ENCODE peak calls at places on chromosomes 5 and 9, in five cellular contexts. One of them, this sample, is unnamed.
A peak's percentile ranks its signal among the peaks of the same experiment; 100 is the strongest.

GRCh38 chr9:75889977-75890540 is 414 bp upstream of the PCSK5 start:
- DNase-seq in WERI-Rb-1: peak; percentile 16
- DNase-seq in suprapubic skin: peak; percentile 81
- DNase-seq in brain microvascular endothelial cell: peak; percentile 75
- DNase-seq in HCT116: no peak
- DNase-seq in this sample: peak; percentile 83

GRCh38 chr5:431001-431710 is 11.8 kb upstream of the EXOC3 start:
- DNase-seq in WERI-Rb-1: peak; percentile 87
- DNase-seq in suprapubic skin: no peak
- DNase-seq in brain microvascular endothelial cell: peak; percentile 34
- DNase-seq in HCT116: peak; percentile 23
- DNase-seq in this sample: no peak

GRCh38 chr5:107670028-107670926 is 460 bp downstream of the EFNA5 start:
- DNase-seq in suprapubic skin: peak; percentile 71
- DNase-seq in HCT116: no peak
- DNase-seq in WERI-Rb-1: peak; percentile 49
- DNase-seq in brain microvascular endothelial cell: peak; percentile 20
- DNase-seq in this sample: no peak

GRCh38 chr5:110054240-110054639 is 364.5 kb downstream of the MAN2A1 start:
- DNase-seq in HCT116: peak; percentile 1
- DNase-seq in WERI-Rb-1: no peak
- DNase-seq in brain microvascular endothelial cell: peak; percentile 81
- DNase-seq in suprapubic skin: peak; percentile 56
- DNase-seq in this sample: no peak

GRCh38 chr5:1557114-1557873 is 33.5 kb upstream of the LPCAT1 start:
- DNase-seq in suprapubic skin: no peak
- DNase-seq in HCT116: no peak
- DNase-seq in WERI-Rb-1: no peak
- DNase-seq in brain microvascular endothelial cell: no peak
- DNase-seq in this sample: peak; percentile 34

GRCh38 chr9:14212116-14212515 is 101.8 kb downstream of the NFIB start:
- DNase-seq in HCT116: no peak
- DNase-seq in suprapubic skin: no peak
- DNase-seq in WERI-Rb-1: no peak
- DNase-seq in brain microvascular endothelial cell: no peak
- DNase-seq in this sample: no peak

GRCh38 chr9:37379835-37380234 is 42.7 kb upstream of the GRHPR start:
- DNase-seq in WERI-Rb-1: no peak
- DNase-seq in suprapubic skin: no peak
- DNase-seq in HCT116: no peak
- DNase-seq in brain microvascular endothelial cell: no peak
- DNase-seq in this sample: no peak

GRCh38 chr9:18421391-18421790 is 52.6 kb upstream of the ADAMTSL1 start:
- DNase-seq in suprapubic skin: no peak
- DNase-seq in brain microvascular endothelial cell: no peak
- DNase-seq in WERI-Rb-1: no peak
- DNase-seq in HCT116: no peak
- DNase-seq in this sample: no peak

GRCh38 chr5:85049020-85049419 is 664.3 kb upstream of the EDIL3 start:
- DNase-seq in suprapubic skin: no peak
- DNase-seq in brain microvascular endothelial cell: peak; percentile 55
- DNase-seq in HCT116: peak; percentile 8
- DNase-seq in WERI-Rb-1: peak; percentile 16
- DNase-seq in this sample: no peak

GRCh38 chr5:37665272-37665671 is 174.6 kb downstream of the GDNF start:
- DNase-seq in brain microvascular endothelial cell: peak; percentile 43
- DNase-seq in suprapubic skin: no peak
- DNase-seq in WERI-Rb-1: no peak
- DNase-seq in HCT116: no peak
- DNase-seq in this sample: no peak

GRCh38 chr9:109385499-109385898 is 64.6 kb upstream of the EPB41L4B start:
- DNase-seq in HCT116: no peak
- DNase-seq in WERI-Rb-1: no peak
- DNase-seq in suprapubic skin: no peak
- DNase-seq in brain microvascular endothelial cell: no peak
- DNase-seq in this sample: no peak

GRCh38 chr5:169610606-169611005 is 26.5 kb upstream of the DOCK2 start:
- DNase-seq in suprapubic skin: no peak
- DNase-seq in HCT116: no peak
- DNase-seq in WERI-Rb-1: no peak
- DNase-seq in brain microvascular endothelial cell: no peak
- DNase-seq in this sample: no peak

GRCh38 chr5:128579111-128579510 is 41.1 kb upstream of the FBN2 start:
- DNase-seq in suprapubic skin: no peak
- DNase-seq in WERI-Rb-1: no peak
- DNase-seq in brain microvascular endothelial cell: no peak
- DNase-seq in HCT116: no peak
- DNase-seq in this sample: no peak

GRCh38 chr5:139272471-139273321 is 20.8 kb upstream of the MATR3 start:
- DNase-seq in WERI-Rb-1: no peak
- DNase-seq in HCT116: no peak
- DNase-seq in suprapubic skin: no peak
- DNase-seq in brain microvascular endothelial cell: peak; percentile 28
- DNase-seq in this sample: no peak

GRCh38 chr5:122076669-122077450 is 1.2 kb downstream of the LOX start:
- DNase-seq in HCT116: no peak
- DNase-seq in WERI-Rb-1: peak; percentile 90
- DNase-seq in suprapubic skin: peak; percentile 88
- DNase-seq in brain microvascular endothelial cell: peak; percentile 84
- DNase-seq in this sample: peak; percentile 85

GRCh38 chr5:54526604-54527359 is 9.2 kb downstream of the SNX18 start:
- DNase-seq in HCT116: no peak
- DNase-seq in suprapubic skin: no peak
- DNase-seq in brain microvascular endothelial cell: no peak
- DNase-seq in WERI-Rb-1: peak; percentile 22
- DNase-seq in this sample: no peak

GRCh38 chr9:134187110-134187531 is 22.8 kb upstream of the RNU6ATAC start:
- DNase-seq in suprapubic skin: no peak
- DNase-seq in WERI-Rb-1: peak; percentile 5
- DNase-seq in brain microvascular endothelial cell: no peak
- DNase-seq in HCT116: no peak
- DNase-seq in this sample: no peak

GRCh38 chr5:130102375-130102774 is 198.1 kb downstream of the CHSY3 start:
- DNase-seq in HCT116: no peak
- DNase-seq in suprapubic skin: no peak
- DNase-seq in brain microvascular endothelial cell: no peak
- DNase-seq in WERI-Rb-1: no peak
- DNase-seq in this sample: no peak

GRCh38 chr5:82332064-82332855 is 54.1 kb upstream of the RPS23 start:
- DNase-seq in HCT116: no peak
- DNase-seq in WERI-Rb-1: no peak
- DNase-seq in suprapubic skin: no peak
- DNase-seq in brain microvascular endothelial cell: peak; percentile 23
- DNase-seq in this sample: no peak

GRCh38 chr9:69811329-69811989 is 9.2 kb upstream of the CFAP95 start:
- DNase-seq in HCT116: no peak
- DNase-seq in WERI-Rb-1: no peak
- DNase-seq in suprapubic skin: no peak
- DNase-seq in brain microvascular endothelial cell: no peak
- DNase-seq in this sample: no peak

GRCh38 chr5:36045895-36046294 is 20.8 kb downstream of the UGT3A2 start:
- DNase-seq in HCT116: no peak
- DNase-seq in brain microvascular endothelial cell: no peak
- DNase-seq in WERI-Rb-1: no peak
- DNase-seq in suprapubic skin: no peak
- DNase-seq in this sample: no peak

GRCh38 chr5:36040651-36041536 is 25.8 kb downstream of the UGT3A2 start:
- DNase-seq in brain microvascular endothelial cell: no peak
- DNase-seq in WERI-Rb-1: peak; percentile 25
- DNase-seq in HCT116: no peak
- DNase-seq in suprapubic skin: no peak
- DNase-seq in this sample: no peak

GRCh38 chr5:36035696-36036095 is 31.0 kb downstream of the UGT3A2 start:
- DNase-seq in WERI-Rb-1: no peak
- DNase-seq in suprapubic skin: no peak
- DNase-seq in brain microvascular endothelial cell: no peak
- DNase-seq in HCT116: no peak
- DNase-seq in this sample: no peak

DNA sequence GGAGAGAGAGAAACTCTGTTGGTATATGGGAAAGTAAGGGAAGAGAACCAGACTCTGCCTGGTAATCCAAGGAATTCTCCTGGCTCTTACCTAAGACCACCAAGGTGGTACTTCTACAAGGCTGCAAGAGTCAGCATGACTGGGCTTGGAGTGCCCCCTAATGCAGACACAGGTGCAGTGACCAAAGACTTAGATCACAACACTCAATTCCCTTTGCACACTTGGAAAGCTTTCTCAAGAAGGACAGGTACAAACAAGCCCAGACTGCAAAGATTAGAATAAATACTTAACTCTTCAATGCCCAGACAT is 25.2 kb downstream of the UGT3A2 start:
- DNase-seq in suprapubic skin: no peak
- DNase-seq in WERI-Rb-1: peak; percentile 59
- DNase-seq in HCT116: no peak
- DNase-seq in brain microvascular endothelial cell: no peak
- DNase-seq in this sample: no peak
- TF ChIP-seq CTCF in suprapubic skin: no peak
- TF ChIP-seq CTCF in WERI-Rb-1: peak; percentile 78
- TF ChIP-seq CTCF in HCT116: peak; percentile 20
- TF ChIP-seq CTCF in brain microvascular endothelial cell: no peak
- TF ChIP-seq CTCF in this sample: no peak

DNA sequence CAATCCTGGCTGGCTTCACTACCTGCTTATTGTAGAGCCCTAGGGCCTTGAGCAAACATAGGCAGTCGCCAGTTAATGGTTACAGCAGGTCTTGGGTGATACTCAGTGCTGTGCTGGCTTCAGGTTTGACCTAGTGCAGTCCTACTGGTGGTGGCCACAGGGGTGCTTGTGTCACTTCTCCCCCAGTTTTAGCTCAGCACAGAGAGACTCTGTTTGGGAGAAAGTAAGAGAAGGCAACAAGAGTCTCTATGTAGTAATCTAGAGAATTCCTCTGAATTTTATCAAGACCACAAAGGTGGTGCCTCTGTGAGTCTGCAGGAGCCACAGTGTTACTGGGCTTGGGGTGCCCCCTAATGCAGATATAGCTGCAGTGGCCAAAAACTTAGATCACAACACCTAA is 165.6 kb downstream of the CCDC171 start:
- DNase-seq in brain microvascular endothelial cell: no peak
- DNase-seq in WERI-Rb-1: no peak
- DNase-seq in suprapubic skin: no peak
- DNase-seq in HCT116: no peak
- DNase-seq in this sample: no peak
- H3K36me3 ChIP-seq in brain microvascular endothelial cell: no peaks in the 10 kb centered on the region
- H3K36me3 ChIP-seq in WERI-Rb-1: no peaks in the 10 kb centered on the region
- H3K36me3 ChIP-seq in suprapubic skin: peaks cover 2% of the 10 kb centered on the region
- H3K36me3 ChIP-seq in HCT116: no peaks in the 10 kb centered on the region
- H3K36me3 ChIP-seq in this sample: no peaks in the 10 kb centered on the region

GRCh38 chr5:135393691-135394090 is 5.3 kb downstream of the MACROH2A1 start:
- DNase-seq in brain microvascular endothelial cell: no peak
- DNase-seq in HCT116: no peak
- DNase-seq in WERI-Rb-1: no peak
- DNase-seq in suprapubic skin: no peak
- DNase-seq in this sample: no peak

GRCh38 chr5:135393229-135393628 is 5.8 kb downstream of the MACROH2A1 start:
- DNase-seq in suprapubic skin: no peak
- DNase-seq in WERI-Rb-1: no peak
- DNase-seq in brain microvascular endothelial cell: no peak
- DNase-seq in HCT116: no peak
- DNase-seq in this sample: no peak

GRCh38 chr5:135392256-135392655 is 6.8 kb downstream of the MACROH2A1 start:
- DNase-seq in HCT116: no peak
- DNase-seq in WERI-Rb-1: no peak
- DNase-seq in suprapubic skin: no peak
- DNase-seq in brain microvascular endothelial cell: peak; percentile 78
- DNase-seq in this sample: no peak

GRCh38 chr5:135391123-135391868 is 7.7 kb downstream of the MACROH2A1 start:
- DNase-seq in suprapubic skin: no peak
- DNase-seq in HCT116: no peak
- DNase-seq in WERI-Rb-1: no peak
- DNase-seq in brain microvascular endothelial cell: peak; percentile 93
- DNase-seq in this sample: no peak

DNA sequence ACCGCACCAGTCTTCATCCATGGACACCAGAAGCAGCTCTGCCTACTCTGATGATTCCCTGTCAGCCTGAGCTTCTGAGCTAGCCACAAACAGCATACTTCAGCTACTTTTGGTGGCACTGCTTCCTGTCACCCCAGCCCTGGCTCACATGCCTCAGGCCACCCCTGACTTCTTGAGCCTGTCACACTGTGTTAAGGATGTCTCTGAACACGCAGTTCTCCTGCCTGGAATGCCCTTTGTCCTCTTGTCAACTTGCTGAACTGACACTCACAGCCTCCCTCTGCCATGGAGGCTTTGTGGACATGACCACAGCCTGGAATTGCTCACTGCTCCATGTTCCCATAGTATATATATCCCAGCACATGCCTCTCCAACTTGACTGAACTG is 7.2 kb downstream of the MACROH2A1 start:
- DNase-seq in suprapubic skin: no peak
- DNase-seq in WERI-Rb-1: no peak
- DNase-seq in HCT116: no peak
- DNase-seq in brain microvascular endothelial cell: no peak
- DNase-seq in this sample: peak; percentile 72
- H3K27ac ChIP-seq in suprapubic skin: peak overlapping the region; percentile 63
- H3K27ac ChIP-seq in WERI-Rb-1: no peak overlapping the region
- H3K27ac ChIP-seq in HCT116: no peak overlapping the region
- H3K27ac ChIP-seq in brain microvascular endothelial cell: peak overlapping the region; percentile 91
- H3K27ac ChIP-seq in this sample: peak overlapping the region; percentile 61

GRCh38 chr9:136486131-136486530 is 3.3 kb upstream of the SEC16A start:
- DNase-seq in WERI-Rb-1: no peak
- DNase-seq in suprapubic skin: no peak
- DNase-seq in HCT116: no peak
- DNase-seq in brain microvascular endothelial cell: no peak
- DNase-seq in this sample: no peak

GRCh38 chr9:136483589-136484152 is 831 bp upstream of the SEC16A start:
- DNase-seq in WERI-Rb-1: peak; percentile 91
- DNase-seq in HCT116: peak; percentile 67
- DNase-seq in brain microvascular endothelial cell: peak; percentile 64
- DNase-seq in suprapubic skin: peak; percentile 94
- DNase-seq in this sample: peak; percentile 86

GRCh38 chr9:136484153-136485048 is 1.6 kb upstream of the SEC16A start:
- DNase-seq in WERI-Rb-1: no peak
- DNase-seq in HCT116: no peak
- DNase-seq in suprapubic skin: peak; percentile 84
- DNase-seq in brain microvascular endothelial cell: no peak
- DNase-seq in this sample: no peak

GRCh38 chr9:136485651-136486050 is 2.8 kb upstream of the SEC16A start:
- DNase-seq in brain microvascular endothelial cell: no peak
- DNase-seq in suprapubic skin: no peak
- DNase-seq in HCT116: no peak
- DNase-seq in WERI-Rb-1: no peak
- DNase-seq in this sample: no peak

DNA sequence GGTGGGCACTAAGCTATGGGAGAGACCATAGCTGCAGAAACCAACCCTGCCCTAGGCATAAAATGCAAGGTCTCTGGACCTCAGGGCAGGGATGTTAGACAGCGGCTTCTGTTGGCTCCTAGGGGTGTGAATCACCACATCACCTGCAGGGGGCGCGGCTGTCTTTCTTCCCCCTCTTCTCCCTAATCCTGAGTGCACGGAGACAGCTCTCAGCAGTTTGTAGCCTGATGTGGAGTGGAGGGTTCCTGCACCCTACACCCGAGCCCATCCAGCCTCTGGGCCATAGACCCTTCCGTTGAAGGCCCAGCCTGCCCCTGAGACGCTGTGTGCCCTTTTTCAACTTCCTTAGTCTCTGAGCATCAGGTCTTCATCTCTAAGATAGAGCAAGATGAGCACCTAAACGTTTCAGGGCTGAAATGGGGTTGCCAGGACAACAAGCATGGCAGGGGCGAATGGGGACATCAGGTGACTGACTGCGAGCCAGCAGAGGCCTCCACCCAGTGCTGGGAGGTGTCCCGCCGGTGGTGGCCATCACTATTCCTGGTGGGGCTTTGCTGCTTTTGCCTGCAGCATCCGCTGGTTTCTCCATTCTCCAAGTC is 2.3 kb upstream of the SEC16A start:
- DNase-seq in WERI-Rb-1: peak; percentile 85
- DNase-seq in suprapubic skin: peak; percentile 89
- DNase-seq in brain microvascular endothelial cell: peak; percentile 74
- DNase-seq in HCT116: no peak
- DNase-seq in this sample: peak; percentile 90
- TF ChIP-seq CTCF in WERI-Rb-1: peak; percentile 91
- TF ChIP-seq CTCF in suprapubic skin: peak; percentile 92
- TF ChIP-seq CTCF in brain microvascular endothelial cell: peak; percentile 91
- TF ChIP-seq CTCF in HCT116: peak; percentile 84
- TF ChIP-seq CTCF in this sample: peak; percentile 90

This sample was measured in right atrium auricular region.